ENCODE peak calls at places on chromosomes 3 and 15, in five cellular contexts. I, L, O, D and Y are unnamed samples. For H3K4me1, the result is how much of the 10 kb centered on the place peaks cover.

GRCh38 chr3:195425849-195426248 is 17.0 kb downstream of the ACAP2 start:
- DNase-seq in L (no peak), I (no peak), O (no peak), D (no peak), Y (no peak)

GRCh38 chr3:144433006-144433405 is 461.4 kb downstream of the DIPK2A start:
- DNase-seq in I (no peak), D (no peak), O (no peak), L (no peak), Y (no peak)

GRCh38 chr3:65483475-65483874 is 555.2 kb downstream of the MAGI1 start:
- DNase-seq in I (no peak), L (peak), O (no peak), D (peak), Y (peak)

GRCh38 chr3:14352002-14352627 is 50.3 kb upstream of the SLC6A6 start:
- DNase-seq in D (no peak), L (no peak), I (no peak), O (peak), Y (no peak)

GRCh38 chr3:10822708-10823515 is 6.9 kb downstream of the SLC6A11 start:
- DNase-seq in D (no peak), I (no peak), L (no peak), O (no peak), Y (no peak)

GRCh38 chr15:72176155-72176554 is 21.4 kb downstream of the GRAMD2A start:
- DNase-seq in I (no peak), O (no peak), L (no peak), D (no peak), Y (no peak)

GRCh38 chr3:184814214-184814613 is 2.2 kb downstream of the VPS8 start:
- DNase-seq in I (no peak), O (no peak), D (no peak), L (no peak), Y (no peak)

GRCh38 chr3:99586680-99587079 is 51.7 kb upstream of the COL8A1 start:
- DNase-seq in I (no peak), O (no peak), D (no peak), L (no peak), Y (no peak)

GRCh38 chr3:111691293-111691909 is 96.3 kb upstream of the ZBED2 start:
- DNase-seq in D (no peak), I (no peak), O (peak), L (peak), Y (no peak)

GRCh38 chr3:182814419-182815160 is 21.3 kb downstream of the ATP11B start:
- DNase-seq in I (no peak), L (no peak), D (no peak), O (no peak), Y (no peak)

GRCh38 chr15:64527263-64527984 is 67.0 kb downstream of the ZNF609 start:
- DNase-seq in L (peak), O (peak), D (no peak), I (no peak), Y (no peak)

GRCh38 chr15:80906159-80906775 is 83.4 kb downstream of the MESD start:
- DNase-seq in O (peak), D (no peak), L (no peak), I (no peak), Y (peak)

GRCh38 chr3:183449391-183449790 is 21.0 kb upstream of the MCF2L2 start:
- DNase-seq in L (peak), I (no peak), O (no peak), D (no peak), Y (peak)

GRCh38 chr3:151550025-151550618 is 89.3 kb upstream of the IGSF10 start:
- DNase-seq in I (no peak), L (peak), O (no peak), D (no peak), Y (no peak)

GRCh38 chr3:71512000-71512399 is 71.5 kb downstream of the FOXP1 start:
- DNase-seq in O (no peak), L (no peak), I (no peak), D (no peak), Y (no peak)

GRCh38 chr3:195405646-195406045 is 37.2 kb downstream of the ACAP2 start:
- DNase-seq in D (no peak), O (no peak), I (no peak), L (no peak), Y (no peak)

GRCh38 chr3:48680811-48681540 is 4.7 kb downstream of the NCKIPSD start:
- DNase-seq in I (no peak), D (no peak), O (no peak), L (no peak), Y (no peak)

GRCh38 chr3:65210026-65210814 is 522.4 kb upstream of the ADAMTS9 start:
- DNase-seq in I (no peak), D (no peak), O (no peak), L (no peak), Y (no peak)

GRCh38 chr3:52446631-52447511 is 2.0 kb upstream of the SEMA3G start:
- DNase-seq in I (peak), O (peak), L (peak), D (peak), Y (peak)

GRCh38 chr15:73655724-73656123 is 22.5 kb upstream of the NPTN start:
- DNase-seq in I (no peak), L (peak), O (no peak), D (no peak), Y (no peak)

DNA sequence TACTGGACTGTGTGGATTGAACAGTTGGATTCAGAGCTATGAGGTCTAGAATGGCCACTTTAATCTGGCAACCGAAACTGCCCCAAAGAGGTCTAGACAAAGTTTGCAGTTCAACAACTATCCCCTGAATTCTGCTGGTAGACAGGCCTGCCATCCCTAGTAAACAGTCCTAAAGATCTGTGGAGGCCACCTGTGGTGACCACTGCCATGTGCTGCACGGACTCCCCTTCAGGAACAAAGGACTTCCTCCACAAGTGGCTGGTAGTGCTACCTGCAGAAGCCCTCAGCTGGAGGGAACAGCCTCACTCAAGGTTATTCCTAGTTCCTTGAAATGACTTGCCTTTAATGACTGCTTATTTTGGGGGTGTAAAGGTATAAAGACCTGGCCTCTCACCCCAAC is 6.1 kb downstream of the TNFAIP8L3 start:
- DNase-seq in O (no peak), I (no peak), D (no peak), L (no peak), Y (no peak)
- H3K4me1 ChIP-seq in O (under half), I (under half), D (half or more), L (under half), Y (under half)

DNA sequence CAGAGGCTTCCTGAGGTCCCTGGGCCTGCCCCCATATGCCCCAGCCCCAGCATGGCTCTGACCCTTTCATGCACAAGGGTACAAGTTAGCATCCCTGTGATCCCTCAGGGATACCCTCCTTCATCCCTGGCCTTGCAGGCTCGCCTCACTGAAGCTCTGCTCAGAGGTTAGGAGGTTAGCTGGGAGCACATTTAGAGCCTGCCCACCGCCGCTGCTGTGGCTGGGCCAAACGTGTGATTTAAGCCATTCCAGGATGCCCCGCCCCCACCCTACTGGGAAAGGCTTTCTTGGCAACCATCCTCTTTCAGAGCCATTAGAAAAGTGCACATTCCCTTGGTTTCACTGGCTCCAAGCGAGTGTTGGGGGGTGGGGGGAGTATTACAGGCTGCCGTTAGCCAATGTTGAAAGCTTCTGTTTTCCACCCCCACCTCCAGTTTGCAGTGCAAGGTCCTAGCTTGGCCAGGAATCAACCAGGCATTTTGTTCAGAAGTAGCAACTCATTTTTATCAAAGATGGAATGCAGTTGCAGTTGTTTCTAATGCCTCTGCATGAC is 6.3 kb upstream of the HES1 start:
- DNase-seq in O (no peak), I (no peak), D (no peak), L (peak), Y (no peak)
- H3K4me3 ChIP-seq in O (no peak), I (no peak), D (no peak), L (no peak), Y (no peak)

DNA sequence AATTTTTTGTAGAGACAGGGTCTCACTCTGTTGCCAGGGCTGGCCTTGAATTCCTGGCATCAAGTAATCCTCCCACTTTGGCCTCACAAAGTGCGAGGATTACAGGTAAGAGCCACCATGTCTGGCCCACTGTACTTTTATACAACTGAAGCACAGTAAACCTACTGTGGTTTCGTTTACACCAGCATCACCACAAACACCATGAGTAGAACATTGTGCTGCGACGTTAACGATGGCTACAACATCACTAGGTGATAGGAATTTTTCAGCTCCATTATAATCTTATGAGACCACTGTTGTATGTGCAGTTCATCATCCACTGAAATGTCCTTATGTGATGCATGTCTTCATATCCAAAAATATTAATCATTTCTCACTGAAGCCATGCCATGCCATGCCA is 11.7 kb downstream of the CTNNB1 start:
- DNase-seq in L (no peak), O (no peak), I (no peak), D (no peak), Y (no peak)
- H3K4me1 ChIP-seq in L (half or more), O (under half), I (under half), D (half or more), Y (half or more)

GRCh38 chr3:101810023-101810415 is 31.0 kb downstream of the NXPE3 start:
- DNase-seq in L (no peak), I (no peak), D (no peak), O (no peak), Y (no peak)
- H3K4me3 ChIP-seq in L (no peak), I (no peak), D (no peak), O (no peak), Y (no peak)

GRCh38 chr15:38553071-38553470 is 11.5 kb downstream of the RASGRP1 start:
- DNase-seq in O (no peak), L (no peak), I (no peak), D (no peak), Y (no peak)
- H3K4me1 ChIP-seq in O (under half), L (under half), I (under half), D (under half), Y (under half)

GRCh38 chr15:52438047-52438446 is 90.6 kb downstream of the MYO5A start:
- DNase-seq in D (no peak), O (peak), L (peak), I (no peak), Y (peak)
- H3K4me3 ChIP-seq in D (no peak), O (no peak), L (no peak), I (no peak), Y (no peak)